ENCODE peak calls at places on chromosome 5, in six cellular contexts. G is effector CD8-positive, alpha-beta T cell; P is stimulated activated CD4-positive, alpha-beta T cell treated with anti-CD3 and anti-CD28 coated beads, Interleukin-12 subunit alpha, Interleukin-12 subunit beta, amount 100 ng/mL, for 4 hours; O is HL-60; H is sigmoid colon; C is PC-3. D is an unnamed sample.
A peak's percentile ranks its signal among the peaks of the same experiment; 100 is the strongest.

GRCh38 chr5:66860199-66860975 is 264.2 kb downstream of the MAST4 start:
- DNase-seq in G (no peak), P (no peak), H (no peak), O (no peak), C (no peak), D (no peak)

GRCh38 chr5:9105851-9106250 is 440.0 kb downstream of the SEMA5A start:
- DNase-seq in C (peak; percentile 30), P (no peak), G (no peak), H (no peak), O (no peak), D (no peak)

GRCh38 chr5:141870871-141871270 is 7.3 kb downstream of the PCDH1 start:
- DNase-seq in O (no peak), G (no peak), H (peak; percentile 36), C (peak; percentile 60), P (no peak), D (no peak)

GRCh38 chr5:125717209-125717608 is 706.0 kb upstream of the GRAMD2B start:
- DNase-seq in O (no peak), P (no peak), C (peak; percentile 41), H (no peak), G (no peak), D (no peak)

GRCh38 chr5:40291338-40291737 is 388.4 kb upstream of the PTGER4 start:
- DNase-seq in H (no peak), O (no peak), G (no peak), C (peak; percentile 33), P (no peak), D (no peak)

GRCh38 chr5:127916875-127917573 is 166.5 kb upstream of the SLC12A2 start:
- DNase-seq in P (no peak), G (no peak), H (no peak), C (no peak), O (no peak), D (no peak)

GRCh38 chr5:44613951-44614350 is 194.8 kb upstream of the MRPS30 start:
- DNase-seq in P (no peak), O (no peak), G (no peak), H (no peak), C (no peak), D (no peak)

GRCh38 chr5:67989457-67989856 is 226.1 kb upstream of the PIK3R1 start:
- DNase-seq in C (no peak), O (no peak), H (no peak), G (no peak), P (no peak), D (no peak)

GRCh38 chr5:124652514-124652819 is 94.0 kb downstream of the ZNF608 start:
- DNase-seq in P (no peak), C (no peak), O (no peak), H (no peak), G (no peak), D (no peak)

GRCh38 chr5:103262422-103262871 is 3.9 kb downstream of the MACIR start:
- DNase-seq in H (no peak), G (no peak), C (peak; percentile 82), P (no peak), O (no peak), D (no peak)